ENCODE peak calls at places on chromosomes 16 and 17, in six cellular contexts. K, V, J, G, H and R are unnamed samples.
A peak's percentile ranks its signal among the peaks of the same experiment; 100 is the strongest.

GRCh38 chr16:67936876-67937605 is 391 bp upstream of the PSMB10 start:
- DNase-seq in K (peak; percentile 93), V (no peak), J (no peak), G (peak; percentile 78), H (no peak), R (peak; percentile 82)

GRCh38 chr17:13597723-13598347 is 3.9 kb downstream of the HS3ST3A1 start:
- DNase-seq in K (peak; percentile 32), V (peak; percentile 27), J (no peak), G (peak; percentile 31), H (no peak), R (no peak)

GRCh38 chr17:77887464-77888241 is 70.8 kb upstream of the TNRC6C start:
- DNase-seq in K (no peak), V (no peak), J (peak; percentile 64), G (peak; percentile 76), H (peak; percentile 83), R (peak; percentile 97)

GRCh38 chr17:13513039-13513405 is 88.7 kb downstream of the HS3ST3A1 start:
- DNase-seq in K (no peak), V (no peak), J (no peak), G (no peak), H (no peak), R (no peak)

GRCh38 chr16:66961065-66961744 is at the start of gene CES3:
- DNase-seq in K (peak; percentile 80), V (peak; percentile 75), J (peak; percentile 67), G (peak; percentile 69), H (peak; percentile 70), R (no peak)

GRCh38 chr16:72969146-72969545 is 78.8 kb downstream of the ZFHX3 start:
- DNase-seq in K (no peak), V (no peak), J (no peak), G (no peak), H (no peak), R (no peak)

GRCh38 chr17:49548506-49549310 is 27.0 kb upstream of the NXPH3 start:
- DNase-seq in K (peak; percentile 47), V (peak; percentile 27), J (peak; percentile 39), G (no peak), H (no peak), R (no peak)

GRCh38 chr17:32813021-32813420 is 63.9 kb downstream of the MYO1D start:
- DNase-seq in K (no peak), V (no peak), J (peak; percentile 50), G (no peak), H (no peak), R (no peak)

GRCh38 chr16:7614022-7614795 is 281.6 kb downstream of the RBFOX1 start:
- DNase-seq in K (no peak), V (no peak), J (no peak), G (no peak), H (no peak), R (no peak)

GRCh38 chr16:35410438-35410837 is 1951.0 kb downstream of the TP53TG3F start:
- DNase-seq in K (no peak), V (no peak), J (no peak), G (no peak), H (no peak), R (no peak)

GRCh38 chr17:74339537-74340195 is 13.6 kb downstream of the KIF19 start:
- DNase-seq in K (no peak), V (no peak), J (no peak), G (no peak), H (no peak), R (no peak)

GRCh38 chr16:85884808-85885463 is 14.0 kb upstream of the IRF8 start:
- DNase-seq in K (no peak), V (no peak), J (no peak), G (no peak), H (no peak), R (no peak)

GRCh38 chr16:21116148-21116693 is 34.4 kb downstream of the DNAH3 start:
- DNase-seq in K (peak; percentile 52), V (no peak), J (no peak), G (peak; percentile 14), H (no peak), R (peak; percentile 13)
- H3K4me3 ChIP-seq in K (no peak overlapping the region), V (no peak overlapping the region), J (no peak overlapping the region), G (no peak overlapping the region), H (no peak overlapping the region), R (peak overlapping the region; percentile 11)

GRCh38 chr17:30299000-30299399 is 7.3 kb upstream of the BLMH start:
- DNase-seq in K (no peak), V (no peak), J (no peak), G (no peak), H (no peak), R (no peak)
- TF ChIP-seq CTCF in K (no peak), V (peak; percentile 54), J (peak; percentile 43), G (no peak), H (peak; percentile 18), R (no peak)

GRCh38 chr17:17455173-17455572 is 21.6 kb upstream of the MED9 start:
- DNase-seq in K (no peak), V (no peak), J (no peak), G (no peak), H (no peak), R (no peak)
- H3K4me3 ChIP-seq in K (no peak overlapping the region), V (no peak overlapping the region), J (no peak overlapping the region), G (no peak overlapping the region), H (no peak overlapping the region), R (no peak overlapping the region)

DNA sequence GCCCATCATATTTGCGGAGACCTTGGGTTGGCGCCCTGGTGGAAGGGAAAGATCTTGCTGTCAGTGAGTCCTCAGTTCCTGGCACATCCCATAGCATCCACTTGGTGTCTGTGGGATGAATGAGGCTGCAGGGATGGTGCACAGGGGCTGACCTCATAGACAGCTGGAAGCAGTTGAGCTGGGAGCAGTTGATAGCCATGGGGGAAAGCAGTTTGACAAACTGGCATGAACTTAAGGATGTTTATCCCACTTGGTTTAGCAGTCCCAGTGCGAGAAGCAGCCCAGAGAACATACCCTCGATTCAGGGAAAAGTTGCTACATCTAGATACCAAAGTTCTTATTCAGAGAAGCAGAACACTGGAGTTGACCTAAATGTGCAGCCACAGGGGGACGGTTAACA is 80.7 kb downstream of the SNX29 start:
- DNase-seq in K (no peak), V (no peak), J (no peak), G (no peak), H (no peak), R (no peak)
- TF ChIP-seq CTCF in K (no peak), V (no peak), J (no peak), G (no peak), H (no peak), R (no peak)

GRCh38 chr16:4064950-4065352 is 51.3 kb downstream of the ADCY9 start:
- DNase-seq in K (no peak), V (no peak), J (no peak), G (no peak), H (no peak), R (no peak)
- H3K4me3 ChIP-seq in K (no peak overlapping the region), V (no peak overlapping the region), J (no peak overlapping the region), G (no peak overlapping the region), H (peak overlapping the region; percentile 9), R (no peak overlapping the region)